ENCODE peak calls at places on chromosome 3, in nine cellular contexts. F, K, H, D, S, Q, Z, W and U are unnamed samples.
A peak's percentile ranks its signal among the peaks of the same experiment; 100 is the strongest.

GRCh38 chr3:157139938-157140534 is 19.9 kb downstream of the CCNL1 start:
- DNase-seq in H (no peak), S (no peak), Z (no peak), D (no peak), F (no peak), Q (no peak), W (no peak), K (no peak), U (no peak)

GRCh38 chr3:17740703-17741102 is 1.7 kb downstream of the TBC1D5 start:
- DNase-seq in D (no peak), K (no peak), S (no peak), Z (peak; percentile 31), W (no peak), F (no peak), H (peak; percentile 44), Q (no peak), U (no peak)

GRCh38 chr3:76487446-76487845 is 552.5 kb upstream of the ROBO2 start:
- DNase-seq in Z (no peak), D (no peak), K (no peak), W (no peak), F (no peak), H (no peak), S (no peak), Q (no peak), U (no peak)

GRCh38 chr3:146953523-146954125 is 348.5 kb upstream of the PLSCR5 start:
- DNase-seq in K (no peak), W (no peak), F (no peak), Q (no peak), S (no peak), H (no peak), D (no peak), Z (no peak), U (no peak)

GRCh38 chr3:147807773-147808172 is 398.6 kb downstream of the ZIC1 start:
- DNase-seq in Q (no peak), Z (no peak), F (no peak), H (no peak), K (no peak), D (no peak), W (no peak), S (no peak), U (no peak)

GRCh38 chr3:132001036-132001435 is 33.8 kb downstream of the CPNE4 start:
- DNase-seq in S (no peak), F (no peak), Q (no peak), H (no peak), D (no peak), K (no peak), W (no peak), Z (no peak), U (no peak)

GRCh38 chr3:108565506-108565905 is 23.7 kb downstream of the CIP2A start:
- DNase-seq in H (no peak), D (no peak), Z (no peak), W (no peak), Q (no peak), F (no peak), K (no peak), S (no peak), U (no peak)

GRCh38 chr3:67647390-67647878 is 7.0 kb downstream of the SUCLG2 start:
- DNase-seq in D (no peak), S (no peak), K (no peak), Q (peak; percentile 65), Z (no peak), H (peak; percentile 99), W (no peak), F (no peak), U (no peak)

GRCh38 chr3:191963182-191963581 is 502.2 kb downstream of the PYDC2 start:
- DNase-seq in K (no peak), W (no peak), H (no peak), Z (no peak), D (no peak), F (no peak), Q (no peak), S (no peak), U (no peak)

GRCh38 chr3:11989383-11990050 is 14.7 kb upstream of the SYN2 start:
- DNase-seq in Q (no peak), W (no peak), D (no peak), S (no peak), Z (no peak), F (no peak), K (no peak), H (peak; percentile 0), U (no peak)

GRCh38 chr3:71510485-71510884 is 73.0 kb downstream of the FOXP1 start:
- DNase-seq in S (no peak), H (peak; percentile 54), D (no peak), K (no peak), F (no peak), W (no peak), Q (no peak), Z (no peak), U (no peak)
- TF ChIP-seq CTCF in S (no peak), H (peak; percentile 53), D (no peak), K (no peak), F (no peak), W (no peak), Q (no peak), Z (no peak), U (no peak)

DNA sequence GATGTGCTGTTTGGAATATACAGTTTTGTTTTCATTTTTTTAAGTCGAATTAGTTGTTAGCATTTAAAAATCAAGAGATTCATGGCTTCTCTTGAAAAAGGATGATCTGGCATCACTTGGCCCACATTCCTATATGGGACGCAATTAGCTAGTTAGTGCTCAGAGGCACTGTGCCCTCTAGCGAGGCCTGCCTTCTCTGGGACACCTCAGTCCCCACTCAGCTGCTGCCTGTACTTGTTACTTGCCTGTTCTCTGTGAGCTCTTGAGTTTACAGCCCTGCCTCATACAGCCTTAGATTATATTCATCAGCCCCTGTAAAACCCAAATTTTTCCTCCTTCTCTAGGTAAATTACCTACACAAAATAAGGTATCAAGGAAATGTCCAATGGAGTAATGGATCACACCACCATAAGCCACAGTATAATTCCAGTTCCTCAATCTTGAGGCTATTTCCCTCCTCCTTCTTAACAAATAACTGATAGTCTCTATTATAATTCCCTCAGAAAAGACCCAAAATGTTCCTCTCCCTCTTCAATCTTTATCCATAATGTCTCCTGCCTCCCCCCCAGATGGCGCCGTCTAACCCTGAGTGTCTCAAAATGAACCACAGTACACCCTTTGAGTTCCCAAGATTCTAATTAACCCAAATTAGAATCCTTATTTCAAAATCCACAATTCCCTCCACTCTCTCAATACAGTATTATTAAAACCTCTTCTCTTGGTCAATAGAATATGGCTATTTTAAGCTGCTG is 2.7 kb downstream of the ZMAT3 start:
- DNase-seq in D (peak; percentile 26), Z (no peak), F (peak; percentile 59), K (no peak), H (no peak), W (peak; percentile 56), Q (no peak), S (no peak), U (no peak)
- TF ChIP-seq CTCF in D (peak; percentile 55), Z (peak; percentile 47), F (no peak), K (peak; percentile 42), H (peak; percentile 76), W (peak; percentile 28), Q (peak; percentile 25), S (no peak), U (peak; percentile 59)

GRCh38 chr3:45080824-45081223 is 54.7 kb downstream of the CLEC3B start:
- DNase-seq in Z (no peak), F (no peak), H (no peak), S (no peak), K (no peak), W (no peak), Q (no peak), D (no peak), U (no peak)

GRCh38 chr3:45075821-45076625 is 49.9 kb downstream of the CLEC3B start:
- DNase-seq in D (no peak), Z (no peak), Q (no peak), S (no peak), F (no peak), W (no peak), H (no peak), K (peak; percentile 55), U (no peak)

GRCh38 chr3:45079715-45080114 is 53.6 kb downstream of the CLEC3B start:
- DNase-seq in K (no peak), W (no peak), Q (no peak), F (no peak), D (no peak), Z (no peak), S (no peak), H (no peak), U (no peak)

GRCh38 chr3:45081506-45081905 is 55.4 kb downstream of the CLEC3B start:
- DNase-seq in F (no peak), K (no peak), Q (no peak), Z (no peak), W (no peak), S (no peak), H (no peak), D (no peak), U (no peak)

DNA sequence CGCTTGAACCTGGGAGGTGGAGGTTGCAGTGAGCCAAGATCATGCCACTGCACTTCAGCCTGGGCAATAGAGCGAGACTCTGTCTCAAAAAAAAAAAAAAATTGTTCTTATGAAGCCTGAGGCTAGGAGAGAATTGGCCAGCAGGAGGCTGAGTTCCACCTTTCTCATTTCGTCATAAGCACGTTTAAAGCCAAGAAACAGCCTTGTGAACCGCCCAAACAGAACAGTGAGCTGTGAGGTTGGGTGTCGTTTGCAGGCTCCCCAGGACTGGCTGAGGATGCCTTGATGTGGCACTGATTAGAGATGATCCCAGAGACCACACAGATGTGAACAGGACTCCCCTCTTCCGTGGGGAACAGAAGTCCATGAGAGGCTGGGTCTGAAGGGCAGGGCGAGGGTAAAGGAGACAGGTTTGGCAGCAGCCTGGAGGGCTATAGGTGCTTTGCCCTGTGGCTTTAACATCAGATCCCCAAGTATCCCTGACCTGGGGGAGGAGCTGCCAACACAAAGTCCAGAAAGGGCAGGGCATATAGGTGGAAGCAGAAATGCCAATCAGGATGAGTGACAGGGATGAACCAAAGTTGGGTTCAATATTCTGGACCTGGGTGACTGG is 52.9 kb downstream of the CLEC3B start:
- DNase-seq in Q (no peak), Z (no peak), W (no peak), H (no peak), D (no peak), F (no peak), S (no peak), K (no peak), U (no peak)
- TF ChIP-seq CTCF in Q (no peak), Z (no peak), W (peak; percentile 12), H (peak; percentile 58), D (no peak), F (peak; percentile 8), S (no peak), K (peak; percentile 25), U (no peak)

GRCh38 chr3:196419386-196419785 is 12.8 kb downstream of the UBXN7 start:
- DNase-seq in D (no peak), K (no peak), S (no peak), W (no peak), F (no peak), Q (no peak), H (no peak), Z (no peak), U (no peak)

GRCh38 chr3:196422976-196423781 is 9.0 kb downstream of the UBXN7 start:
- DNase-seq in Q (peak; percentile 31), W (no peak), D (no peak), F (no peak), K (no peak), Z (no peak), S (peak; percentile 71), H (no peak), U (no peak)
- TF ChIP-seq CTCF in Q (no peak), W (no peak), D (no peak), F (no peak), K (no peak), Z (no peak), S (no peak), H (no peak), U (no peak)